ENCODE peak calls at places on chromosomes 4 and X, in seven cellular contexts. P, A, Z, Y, D, W and O are unnamed samples.

GRCh38 chrX:149909324-149910177 is 19.8 kb upstream of the HSFX4 start:
- DNase-seq in A (no peak), W (no peak), Y (no peak), D (no peak), P (no peak), Z (no peak), O (no peak)

GRCh38 chr4:19213388-19213787 is 1038.3 kb upstream of the SLIT2 start:
- DNase-seq in D (no peak), W (no peak), Y (no peak), A (peak), Z (peak), P (no peak), O (no peak)

GRCh38 chrX:119654112-119654531 is 38.8 kb downstream of the SEPTIN6 start:
- DNase-seq in A (peak), W (peak), D (no peak), P (no peak), Z (peak), Y (no peak), O (no peak)

GRCh38 chrX:30865020-30865419 is 24.0 kb downstream of the TAB3 start:
- DNase-seq in P (no peak), W (no peak), Y (peak), Z (no peak), A (no peak), D (no peak), O (no peak)

GRCh38 chr4:133095591-133095990 is 53.5 kb upstream of the PCDH10 start:
- DNase-seq in P (no peak), W (no peak), Y (no peak), A (peak), Z (peak), D (no peak), O (no peak)

GRCh38 chr4:1206299-1207156 is 34.1 kb upstream of the SPON2 start:
- DNase-seq in P (no peak), A (no peak), W (peak), Z (no peak), D (no peak), Y (no peak), O (no peak)

GRCh38 chrX:9207142-9207541 is 173.2 kb upstream of the FAM9B start:
- DNase-seq in W (no peak), A (no peak), Y (no peak), Z (no peak), P (no peak), D (no peak), O (no peak)

GRCh38 chr4:113586072-113586471 is 175.5 kb downstream of the CAMK2D start:
- DNase-seq in D (no peak), Z (no peak), W (no peak), P (no peak), Y (no peak), A (no peak), O (no peak)

GRCh38 chr4:96630839-96631238 is 790.9 kb downstream of the PDHA2 start:
- DNase-seq in P (no peak), W (no peak), D (no peak), Y (no peak), A (no peak), Z (no peak), O (no peak)

GRCh38 chr4:98284640-98285046 is 23.5 kb downstream of the RAP1GDS1 start:
- DNase-seq in A (no peak), Y (no peak), D (no peak), P (no peak), W (no peak), Z (peak), O (no peak)

GRCh38 chrX:23861215-23861896 is 46.4 kb downstream of the APOO start:
- DNase-seq in W (no peak), Y (no peak), Z (no peak), D (no peak), P (no peak), A (no peak), O (peak)

GRCh38 chr4:169342159-169342865 is 71.6 kb upstream of the SH3RF1 start:
- DNase-seq in Y (no peak), W (no peak), A (no peak), D (no peak), Z (no peak), P (no peak), O (no peak)

GRCh38 chr4:4585012-4585670 is 43.3 kb upstream of the STX18 start:
- DNase-seq in A (peak), Y (no peak), W (no peak), D (no peak), Z (peak), P (no peak), O (no peak)

GRCh38 chr4:1041147-1041935 is 29.9 kb downstream of the FGFRL1 start:
- DNase-seq in P (no peak), Y (no peak), A (no peak), W (no peak), D (no peak), Z (peak), O (no peak)

GRCh38 chr4:137370206-137370633 is 162.1 kb downstream of the PCDH18 start:
- DNase-seq in Z (peak), A (peak), D (no peak), W (no peak), P (no peak), Y (no peak), O (no peak)

GRCh38 chr4:185634066-185634652 is 98.9 kb upstream of the PDLIM3 start:
- DNase-seq in Y (no peak), P (no peak), W (no peak), Z (no peak), D (no peak), A (peak), O (no peak)

GRCh38 chr4:161320377-161320776 is 843.4 kb downstream of the FSTL5 start:
- DNase-seq in Y (peak), A (no peak), W (no peak), P (no peak), Z (peak), D (no peak), O (peak)

GRCh38 chr4:25953740-25954139 is 39.7 kb downstream of the SMIM20 start:
- DNase-seq in D (no peak), P (no peak), W (no peak), Y (no peak), Z (peak), A (peak), O (no peak)

DNA sequence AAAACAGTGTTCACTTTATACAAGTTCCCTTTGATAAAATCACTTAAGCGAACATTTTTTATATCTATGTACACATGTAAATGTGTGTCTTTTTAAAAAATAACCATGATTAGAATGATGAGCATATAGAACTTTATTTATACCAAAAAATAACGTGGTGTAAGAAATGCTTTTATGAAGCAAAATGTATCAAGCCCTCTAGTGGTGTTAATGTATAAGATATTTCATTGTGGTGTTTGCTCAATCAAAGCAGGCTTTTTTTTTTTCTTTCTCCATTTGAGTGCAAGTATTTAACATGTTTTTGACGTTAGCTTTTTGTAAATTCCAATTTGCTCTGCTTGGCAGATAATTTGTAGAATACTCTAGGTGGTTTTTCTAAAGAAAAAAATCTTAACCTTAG is 2092.4 kb upstream of the TENM3 start:
- DNase-seq in P (no peak), D (no peak), Y (no peak), A (no peak), W (no peak), Z (no peak), O (no peak)
- TF ChIP-seq CTCF in P (peak), D (no peak), Y (peak), A (peak), W (no peak), Z (peak), O (no peak)

GRCh38 chr4:102575369-102576129 is 74.4 kb downstream of the NFKB1 start:
- DNase-seq in Y (no peak), A (peak), Z (peak), D (no peak), W (no peak), P (no peak), O (no peak)

GRCh38 chr4:102579794-102580462 is 78.8 kb downstream of the NFKB1 start:
- DNase-seq in W (no peak), Y (no peak), P (no peak), Z (no peak), D (no peak), A (no peak), O (no peak)

GRCh38 chr4:102578270-102578669 is 77.1 kb downstream of the NFKB1 start:
- DNase-seq in D (no peak), Z (no peak), W (no peak), Y (no peak), A (no peak), P (no peak), O (no peak)

GRCh38 chr4:102580463-102580842 is 79.3 kb downstream of the NFKB1 start:
- DNase-seq in D (no peak), Y (no peak), A (no peak), Z (no peak), W (no peak), P (no peak), O (no peak)

DNA sequence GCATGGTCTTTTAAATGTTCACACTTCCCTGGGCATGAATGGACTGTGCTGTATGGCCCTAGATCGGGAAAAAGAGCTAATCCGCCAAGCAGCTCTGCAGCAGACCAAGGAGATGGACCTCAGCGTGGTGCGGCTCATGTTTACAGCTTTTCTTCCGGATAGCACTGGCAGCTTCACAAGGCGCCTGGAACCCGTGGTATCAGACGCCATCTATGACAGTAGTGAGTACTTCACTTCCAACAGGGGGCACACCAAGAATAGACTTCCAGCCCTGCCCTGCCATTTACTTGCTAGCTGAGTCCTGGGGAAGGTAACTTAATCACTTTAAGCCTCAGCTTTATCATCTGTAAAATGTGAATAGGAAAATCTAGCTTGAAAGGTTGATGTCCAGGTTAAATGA is 77.7 kb downstream of the NFKB1 start:
- DNase-seq in Y (no peak), W (no peak), Z (no peak), P (no peak), A (no peak), D (no peak), O (no peak)
- TF ChIP-seq CTCF in Y (no peak), W (no peak), Z (no peak), P (peak), A (no peak), D (no peak), O (no peak)

DNA sequence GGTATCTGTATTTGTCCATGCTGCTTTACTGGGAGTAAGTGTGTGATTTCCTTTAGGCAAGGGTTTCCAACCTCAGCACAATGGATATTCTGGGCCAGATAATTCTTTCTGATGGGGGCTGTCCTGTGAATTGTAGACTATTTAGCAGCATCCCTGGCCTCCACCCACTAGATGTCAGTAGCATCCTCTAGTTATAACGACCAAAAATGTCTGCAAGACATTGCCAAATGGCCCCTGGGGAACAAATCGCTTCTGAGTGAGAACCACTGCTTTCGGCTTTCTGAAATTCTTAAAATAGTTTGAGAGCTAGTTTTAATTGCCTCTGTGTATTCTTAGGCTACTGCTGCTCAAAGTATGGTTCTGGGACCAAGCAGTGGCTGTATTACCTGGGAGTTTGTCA is 81.2 kb upstream of the GPM6B start:
- DNase-seq in Z (no peak), Y (peak), W (no peak), P (no peak), D (no peak), A (peak), O (peak)
- TF ChIP-seq CTCF in Z (peak), Y (peak), W (no peak), P (no peak), D (no peak), A (peak), O (peak)

GRCh38 chr4:151099976-151100417 is 569 bp downstream of the RPS3A start:
- DNase-seq in D (no peak), P (no peak), Z (peak), A (no peak), W (no peak), Y (no peak), O (no peak)

GRCh38 chr4:151098191-151098590 is 1.2 kb upstream of the RPS3A start:
- DNase-seq in D (no peak), Z (no peak), A (no peak), W (peak), P (no peak), Y (no peak), O (peak)

GRCh38 chr4:151099226-151099975 is at the start of gene RPS3A:
- DNase-seq in A (peak), D (peak), P (peak), Z (peak), W (peak), Y (peak), O (peak)

GRCh38 chr4:151097759-151098158 is 1.7 kb upstream of the RPS3A start:
- DNase-seq in Z (no peak), A (no peak), W (no peak), Y (no peak), P (no peak), D (no peak), O (no peak)

DNA sequence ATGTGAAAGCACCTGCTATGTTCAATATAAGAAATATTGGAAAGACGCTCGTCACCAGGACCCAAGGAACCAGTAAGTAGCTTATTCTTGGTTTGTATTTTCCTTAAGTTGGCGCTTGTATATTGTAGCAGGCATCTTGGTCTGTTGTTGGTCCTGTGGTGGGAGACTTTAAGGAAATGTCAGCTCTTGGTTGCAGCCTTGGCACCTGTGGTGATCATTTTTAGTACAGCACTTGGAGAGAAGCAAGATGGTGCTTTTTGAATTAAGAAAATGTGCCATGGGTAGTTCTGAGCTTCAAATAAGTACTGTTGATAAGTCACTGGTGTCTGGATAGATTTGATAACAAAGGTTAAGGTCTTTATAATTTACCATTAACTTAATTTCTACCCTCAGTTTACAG is 1.1 kb downstream of the RPS3A start:
- DNase-seq in A (no peak), Y (no peak), D (no peak), P (no peak), W (no peak), Z (no peak), O (no peak)
- TF ChIP-seq CTCF in A (no peak), Y (no peak), D (no peak), P (no peak), W (no peak), Z (no peak), O (no peak)

DNA sequence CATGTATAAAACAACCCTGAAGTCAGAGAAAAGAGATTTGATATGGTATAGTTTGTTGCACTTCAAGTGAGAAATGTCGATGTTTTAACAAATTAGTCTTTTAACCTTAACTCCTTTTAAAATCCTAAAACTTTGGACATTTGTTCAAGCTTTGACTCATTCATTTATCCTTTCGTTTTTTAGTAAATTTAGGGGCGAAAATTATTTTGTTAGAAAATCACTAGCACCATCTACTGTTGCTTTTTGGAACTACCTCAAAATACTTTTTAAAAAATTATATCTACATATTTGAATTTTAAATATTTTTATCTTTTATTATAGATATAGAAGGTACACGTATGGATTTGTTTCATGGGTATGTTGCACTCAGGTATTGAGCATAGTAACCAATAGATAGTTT is 165.1 kb upstream of the POF1B start:
- DNase-seq in D (no peak), A (no peak), Y (no peak), P (no peak), W (no peak), Z (no peak), O (no peak)
- TF ChIP-seq CTCF in D (peak), A (peak), Y (peak), P (peak), W (peak), Z (no peak), O (peak)